ENCODE peak calls at places on chromosomes 1 and 21, in seven cellular contexts. W is H1, D is HCT116, Y is SK-N-SH, U is GM12878, C is HepG2, E is K562. K is an unnamed sample.

GRCh38 chr1:81032973-81033425 is 767.7 kb upstream of the ADGRL2 start:
- DNase-seq in E (no peak), C (no peak), Y (peak), D (no peak), W (no peak), U (no peak), K (no peak)

GRCh38 chr1:17251699-17252376 is 2.9 kb downstream of the PADI3 start:
- DNase-seq in Y (no peak), E (no peak), W (no peak), U (no peak), C (no peak), D (no peak), K (no peak)

GRCh38 chr1:213669964-213670691 is 317.6 kb upstream of the PROX1 start:
- DNase-seq in W (peak), C (no peak), Y (no peak), E (no peak), U (no peak), D (no peak), K (no peak)

GRCh38 chr1:93579891-93580290 is 101.7 kb downstream of the BCAR3 start:
- DNase-seq in Y (no peak), U (no peak), D (no peak), C (peak), E (peak), W (no peak), K (peak)

GRCh38 chr21:41671859-41672542 is 94.9 kb downstream of the RIPK4 start:
- DNase-seq in D (no peak), U (no peak), Y (no peak), C (no peak), E (no peak), W (no peak), K (no peak)

GRCh38 chr1:217534566-217534965 is 96.3 kb downstream of the GPATCH2 start:
- DNase-seq in C (no peak), W (no peak), E (no peak), Y (no peak), U (no peak), D (no peak), K (peak)

GRCh38 chr1:168697376-168697775 is 31.6 kb downstream of the DPT start:
- DNase-seq in C (no peak), Y (no peak), E (no peak), W (no peak), U (no peak), D (no peak), K (no peak)

GRCh38 chr1:83958704-83959103 is 40.2 kb downstream of the TTLL7 start:
- DNase-seq in C (no peak), Y (no peak), U (no peak), D (no peak), W (no peak), E (no peak), K (no peak)

GRCh38 chr1:3103977-3104677 is 35.1 kb downstream of the PRDM16 start:
- DNase-seq in W (no peak), D (no peak), E (no peak), U (no peak), C (no peak), Y (no peak), K (no peak)

GRCh38 chr1:40477680-40478057 is 579 bp downstream of the ZFP69 start:
- DNase-seq in E (peak), W (no peak), D (no peak), U (no peak), Y (no peak), C (no peak), K (no peak)

GRCh38 chr21:28334407-28334806 is 658.3 kb downstream of the LTN1 start:
- DNase-seq in W (no peak), U (no peak), E (no peak), Y (no peak), D (no peak), C (no peak), K (no peak)

GRCh38 chr1:3663999-3664699 is 11.8 kb downstream of the TP73 start:
- DNase-seq in U (no peak), D (no peak), Y (no peak), C (no peak), E (no peak), W (no peak), K (no peak)

GRCh38 chr1:3529099-3529729 is 74.7 kb downstream of the ARHGEF16 start:
- DNase-seq in E (no peak), D (no peak), W (no peak), U (no peak), Y (no peak), C (no peak), K (peak)

GRCh38 chr1:64246294-64246917 is 43.0 kb downstream of the UBE2U start:
- DNase-seq in D (no peak), C (peak), U (no peak), E (peak), Y (peak), W (no peak), K (peak)

GRCh38 chr1:29774355-29774754 is 538.0 kb downstream of the PTPRU start:
- DNase-seq in D (no peak), U (no peak), E (no peak), C (no peak), W (no peak), Y (no peak), K (no peak)

GRCh38 chr1:183191833-183192232 is 5.8 kb downstream of the LAMC2 start:
- DNase-seq in U (no peak), D (no peak), E (no peak), Y (no peak), C (no peak), W (no peak), K (no peak)

GRCh38 chr1:46218443-46218842 is 15.3 kb downstream of the LURAP1 start:
- DNase-seq in Y (no peak), C (no peak), W (no peak), U (no peak), E (no peak), D (no peak), K (no peak)

GRCh38 chr1:75316230-75316629 is 182.0 kb downstream of the LHX8 start:
- DNase-seq in W (no peak), D (no peak), C (no peak), U (no peak), E (no peak), Y (no peak), K (no peak)

GRCh38 chr1:17272641-17273040 is 23.7 kb downstream of the PADI3 start:
- DNase-seq in C (no peak), Y (no peak), W (no peak), D (no peak), E (no peak), U (no peak), K (no peak)

GRCh38 chr1:25148673-25149300 is 83.5 kb downstream of the SYF2 start:
- DNase-seq in W (no peak), Y (no peak), C (peak), U (no peak), D (no peak), E (peak), K (no peak)

GRCh38 chr1:209398330-209398991 is 185.1 kb upstream of the CAMK1G start:
- DNase-seq in Y (peak), U (no peak), C (no peak), D (no peak), W (no peak), E (no peak), K (peak)

GRCh38 chr1:60621524-60621923 is 460.8 kb upstream of the NFIA start:
- DNase-seq in W (no peak), E (no peak), C (no peak), U (no peak), Y (peak), D (no peak), K (no peak)

GRCh38 chr1:41192456-41193188 is 49.5 kb downstream of the SCMH1 start:
- DNase-seq in D (no peak), C (no peak), U (no peak), W (no peak), Y (no peak), E (no peak), K (no peak)

GRCh38 chr1:157155658-157156057 is 17.5 kb upstream of the ETV3 start:
- DNase-seq in Y (no peak), W (no peak), U (no peak), D (no peak), E (peak), C (peak), K (no peak)

GRCh38 chr21:39084979-39085729 is 98.1 kb downstream of the PSMG1 start:
- DNase-seq in C (peak), Y (no peak), W (no peak), E (no peak), D (no peak), U (no peak), K (no peak)

GRCh38 chr1:19336543-19336942 is 24.4 kb downstream of the SLC66A1 start:
- DNase-seq in W (no peak), C (no peak), Y (no peak), U (no peak), E (no peak), D (no peak), K (no peak)

GRCh38 chr1:40939320-40940059 is 40.0 kb upstream of the CTPS1 start:
- DNase-seq in E (peak), W (no peak), U (no peak), Y (no peak), C (peak), D (no peak), K (no peak)

GRCh38 chr1:167548059-167548932 is 5.3 kb downstream of the CREG1 start:
- DNase-seq in W (no peak), C (no peak), E (peak), D (no peak), U (no peak), Y (no peak), K (no peak)

GRCh38 chr1:185864889-185865288 is 130.7 kb downstream of the HMCN1 start:
- DNase-seq in U (no peak), D (no peak), W (no peak), E (peak), C (no peak), Y (no peak), K (no peak)

GRCh38 chr1:83818916-83819315 is 180.0 kb downstream of the TTLL7 start:
- DNase-seq in U (no peak), C (peak), E (no peak), Y (no peak), W (no peak), D (no peak), K (no peak)

GRCh38 chr1:201938440-201939005 is 7.8 kb downstream of the LMOD1 start:
- DNase-seq in Y (no peak), U (no peak), C (no peak), E (no peak), D (no peak), W (no peak), K (no peak)

GRCh38 chr1:168301664-168302320 is 21.1 kb downstream of the TBX19 start:
- DNase-seq in U (no peak), W (peak), Y (no peak), C (peak), E (no peak), D (peak), K (no peak)

GRCh38 chr1:202821467-202821866 is 10.7 kb downstream of the PCAT6 start:
- DNase-seq in U (no peak), Y (no peak), W (no peak), C (no peak), E (no peak), D (no peak), K (no peak)

GRCh38 chr1:240956424-240956823 is 344.5 kb upstream of the GREM2 start:
- DNase-seq in Y (no peak), C (no peak), W (no peak), E (no peak), U (no peak), D (no peak), K (no peak)

DNA sequence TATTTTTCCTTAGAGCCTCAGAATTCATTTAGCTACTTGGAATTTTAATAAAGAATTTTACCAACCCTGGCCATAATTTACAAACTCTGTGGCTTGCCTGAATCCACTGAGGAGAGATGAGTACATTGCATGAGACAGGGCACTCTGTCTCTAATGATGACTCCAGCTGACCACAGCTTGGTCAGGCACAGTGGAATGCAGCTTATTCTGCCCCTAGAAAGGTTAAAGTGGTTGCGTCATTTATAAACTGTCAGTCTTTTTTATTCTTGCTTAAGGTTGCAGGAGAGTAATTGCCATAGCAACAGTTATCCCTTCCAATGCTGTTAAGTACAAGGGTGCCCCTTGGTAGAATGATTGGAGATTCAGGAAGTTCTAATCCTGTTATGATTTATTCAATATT is 28.3 kb downstream of the PDE4B start:
- DNase-seq in U (no peak), D (no peak), Y (no peak), W (no peak), E (no peak), C (no peak), K (no peak)
- TF ChIP-seq JUND in U (no peak), D (no peak), Y (peak), W (no peak), E (no peak), C (no peak), K (no peak)

DNA sequence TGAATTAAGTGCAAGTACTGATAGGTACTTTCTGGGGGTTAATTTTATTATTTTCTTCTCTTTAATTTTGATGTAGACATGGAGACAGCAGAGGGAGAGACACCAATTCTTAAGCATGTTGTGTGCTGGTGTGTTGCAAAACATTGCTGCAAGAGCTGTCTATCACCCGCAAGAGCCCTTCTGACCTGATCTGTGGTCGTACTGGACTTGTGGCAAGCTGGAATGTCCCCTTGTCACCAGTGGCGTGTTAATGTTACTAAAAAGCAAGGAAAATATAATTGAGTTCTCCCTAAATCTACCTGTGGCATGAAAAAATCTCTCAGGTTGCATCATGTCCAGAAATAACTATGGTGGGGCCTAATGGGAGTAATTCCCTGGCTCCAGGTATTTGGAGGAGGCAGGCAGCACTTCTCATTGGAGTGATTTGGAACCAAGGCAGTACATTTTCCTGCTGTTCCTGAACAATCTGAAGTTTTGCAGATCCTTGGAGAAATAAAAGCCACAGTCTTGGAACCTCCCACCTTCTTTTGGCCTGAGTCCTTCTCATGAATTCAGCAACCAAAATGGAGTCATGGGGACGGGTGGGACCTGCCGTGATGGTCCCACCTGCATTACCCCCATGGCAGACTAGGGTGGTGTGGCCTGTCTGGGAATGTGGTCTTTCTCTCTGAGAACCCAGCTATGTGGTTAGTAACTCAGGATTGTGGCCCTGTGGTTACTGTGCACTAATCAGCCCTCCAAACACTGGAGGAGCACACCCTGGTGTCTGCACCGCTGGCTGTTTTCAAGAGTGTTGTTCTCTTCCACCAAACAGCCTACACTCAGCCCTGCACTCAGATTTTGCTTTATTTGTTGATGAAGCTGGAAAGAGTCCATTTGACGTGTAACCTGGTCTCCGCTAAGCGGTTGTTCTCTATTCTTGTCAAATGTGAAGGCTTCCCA is 57.4 kb downstream of the GALNT2 start:
- DNase-seq in W (no peak), U (no peak), D (no peak), E (peak), Y (no peak), C (no peak), K (no peak)
- TF ChIP-seq JUND in W (no peak), U (no peak), D (no peak), E (no peak), Y (no peak), C (no peak), K (no peak)

GRCh38 chr1:245098924-245099323 is 55.9 kb upstream of the KIF26B start:
- DNase-seq in U (no peak), C (no peak), W (no peak), D (no peak), E (no peak), Y (no peak), K (no peak)
- TF ChIP-seq JUND in U (no peak), C (no peak), W (no peak), D (no peak), E (no peak), Y (no peak), K (no peak)

GRCh38 chr1:234315091-234315541 is 58.1 kb upstream of the COA6 start:
- DNase-seq in C (peak), Y (no peak), W (no peak), D (no peak), E (no peak), U (no peak), K (no peak)
- TF ChIP-seq JUND in C (no peak), Y (peak), W (no peak), D (no peak), E (no peak), U (no peak), K (no peak)

GRCh38 chr1:184386271-184387068 is at the start of gene C1orf21:
- DNase-seq in E (peak), W (peak), D (peak), C (no peak), Y (peak), U (no peak), K (peak)

GRCh38 chr1:184388671-184389292 is 2.0 kb downstream of the C1orf21 start:
- DNase-seq in D (no peak), W (no peak), Y (peak), C (no peak), U (no peak), E (no peak), K (no peak)

GRCh38 chr1:184389446-184389845 is 2.6 kb downstream of the C1orf21 start:
- DNase-seq in W (no peak), D (no peak), U (no peak), E (no peak), Y (no peak), C (no peak), K (no peak)

GRCh38 chr1:184387069-184387870 is 441 bp downstream of the C1orf21 start:
- DNase-seq in C (no peak), U (no peak), E (no peak), W (no peak), D (no peak), Y (peak), K (no peak)

DNA sequence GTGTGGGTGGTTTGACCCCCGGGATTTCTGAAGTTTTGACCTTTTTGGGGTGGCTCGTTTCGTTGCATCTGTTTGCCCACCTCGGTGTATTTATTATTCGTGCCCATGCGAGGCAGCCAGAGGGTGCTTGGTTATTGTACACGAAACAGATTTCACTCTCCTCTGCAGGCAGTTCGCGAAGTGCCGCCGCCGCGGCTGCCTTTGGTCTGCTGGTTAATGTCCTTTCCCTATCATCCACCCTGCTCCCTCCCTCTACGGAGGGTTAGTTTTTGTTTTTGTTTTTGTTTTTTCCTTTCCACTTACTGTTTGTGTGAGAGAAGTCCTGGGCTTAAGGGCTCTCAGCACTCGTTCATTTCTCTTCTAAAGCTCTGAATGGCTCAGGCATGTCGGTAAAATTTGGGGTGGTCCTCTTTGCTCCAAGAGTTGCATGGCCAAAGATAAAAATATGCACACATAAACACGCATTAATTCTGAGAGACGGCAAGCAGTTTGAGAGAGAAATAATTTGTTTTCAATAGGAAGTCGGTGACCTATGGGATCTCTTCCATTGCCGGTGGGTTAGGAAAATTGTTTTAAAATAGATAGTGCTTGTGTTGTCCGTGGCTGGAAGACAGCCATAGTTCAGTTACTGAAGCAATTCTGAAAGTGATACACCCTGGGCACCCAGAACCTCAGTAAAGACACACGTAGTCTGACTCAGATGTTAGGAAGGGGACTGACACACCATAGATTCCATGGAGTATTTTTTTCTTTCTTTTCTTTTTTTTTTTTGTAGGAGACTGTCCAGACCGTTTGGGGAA is 1.2 kb downstream of the C1orf21 start:
- DNase-seq in U (no peak), Y (peak), E (no peak), D (no peak), C (no peak), W (no peak), K (no peak)
- TF ChIP-seq JUND in U (no peak), Y (peak), E (no peak), D (no peak), C (no peak), W (no peak), K (no peak)

GRCh38 chr1:85330206-85330605 is 53.8 kb upstream of the BCL10 start:
- DNase-seq in U (no peak), C (peak), Y (no peak), W (no peak), D (peak), E (no peak), K (no peak)
- TF ChIP-seq JUND in U (no peak), C (no peak), Y (peak), W (no peak), D (no peak), E (no peak), K (no peak)

DNA sequence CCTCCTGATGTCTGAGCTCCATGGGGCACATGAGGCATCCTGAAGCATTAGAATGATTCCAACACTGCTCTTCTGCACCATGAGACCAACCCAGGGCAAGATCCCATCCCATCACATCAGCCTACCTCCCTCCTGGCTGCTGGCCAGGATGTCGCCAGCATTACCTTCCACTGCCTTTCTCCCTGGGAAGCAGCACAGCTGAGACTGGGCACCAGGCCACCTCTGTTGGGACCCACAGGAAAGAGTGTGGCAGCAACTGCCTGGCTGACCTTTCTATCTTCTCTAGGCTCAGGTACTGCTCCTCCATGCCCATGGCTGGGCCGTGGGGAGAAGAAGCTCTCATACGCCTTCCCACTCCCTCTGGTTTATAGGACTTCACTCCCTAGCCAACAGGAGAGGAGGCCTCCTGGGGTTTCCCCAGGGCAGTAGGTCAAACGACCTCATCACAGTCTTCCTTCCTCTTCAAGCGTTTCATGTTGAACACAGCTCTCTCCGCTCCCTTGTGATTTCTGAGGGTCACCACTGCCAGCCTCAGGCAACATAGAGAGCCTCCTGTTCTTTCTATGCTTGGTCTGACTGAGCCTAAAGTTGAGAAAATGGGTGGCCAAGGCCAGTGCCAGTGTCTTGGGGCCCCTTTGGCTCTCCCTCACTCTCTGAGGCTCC is 11.1 kb upstream of the RASSF5 start:
- DNase-seq in U (no peak), D (no peak), Y (no peak), W (no peak), C (no peak), E (no peak), K (no peak)
- TF ChIP-seq JUND in U (no peak), D (no peak), Y (no peak), W (no peak), C (no peak), E (no peak), K (no peak)

K was measured in T47D.